ENCODE peak calls at places on chromosome 20, in five cellular contexts. One of them, this sample, is unnamed.

GRCh38 chr20:52681288-52681687 is 290.9 kb upstream of the TSHZ2 start:
- DNase-seq in brain pericyte: no peak
- DNase-seq in activated CD4-positive, CD25-positive, alpha-beta regulatory T cell: no peak
- DNase-seq in DMS153: no peak
- DNase-seq in GM20000: no peak
- DNase-seq in this sample: no peak

GRCh38 chr20:54075322-54075721 is 4.9 kb upstream of the BCAS1 start:
- DNase-seq in GM20000: no peak
- DNase-seq in brain pericyte: no peak
- DNase-seq in activated CD4-positive, CD25-positive, alpha-beta regulatory T cell: no peak
- DNase-seq in DMS153: no peak
- DNase-seq in this sample: no peak

GRCh38 chr20:62860391-62860923 is 1.2 kb downstream of the TCFL5 start:
- DNase-seq in DMS153: no peak
- DNase-seq in brain pericyte: no peak
- DNase-seq in GM20000: no peak
- DNase-seq in activated CD4-positive, CD25-positive, alpha-beta regulatory T cell: no peak
- DNase-seq in this sample: peak; percentile 52

GRCh38 chr20:54067606-54068174 is 2.7 kb downstream of the BCAS1 start:
- DNase-seq in DMS153: no peak
- DNase-seq in brain pericyte: no peak
- DNase-seq in activated CD4-positive, CD25-positive, alpha-beta regulatory T cell: no peak
- DNase-seq in GM20000: no peak
- DNase-seq in this sample: no peak

GRCh38 chr20:1624811-1625690 is 5.2 kb upstream of the SIRPB1 start:
- DNase-seq in DMS153: no peak
- DNase-seq in brain pericyte: no peak
- DNase-seq in activated CD4-positive, CD25-positive, alpha-beta regulatory T cell: no peak
- DNase-seq in GM20000: peak; percentile 1
- DNase-seq in this sample: no peak

GRCh38 chr20:51569815-51570741 is 27.6 kb upstream of the NFATC2 start:
- DNase-seq in activated CD4-positive, CD25-positive, alpha-beta regulatory T cell: no peak
- DNase-seq in brain pericyte: no peak
- DNase-seq in GM20000: no peak
- DNase-seq in DMS153: no peak
- DNase-seq in this sample: no peak

GRCh38 chr20:44495802-44496481 is 20.3 kb downstream of the TTPAL start:
- DNase-seq in brain pericyte: peak; percentile 71
- DNase-seq in GM20000: no peak
- DNase-seq in DMS153: no peak
- DNase-seq in activated CD4-positive, CD25-positive, alpha-beta regulatory T cell: no peak
- DNase-seq in this sample: no peak

GRCh38 chr20:12984069-12984765 is 24.6 kb upstream of the SPTLC3 start:
- DNase-seq in activated CD4-positive, CD25-positive, alpha-beta regulatory T cell: no peak
- DNase-seq in DMS153: no peak
- DNase-seq in brain pericyte: no peak
- DNase-seq in GM20000: no peak
- DNase-seq in this sample: no peak

GRCh38 chr20:53609501-53610445 is 16.1 kb upstream of the ZNF217 start:
- DNase-seq in DMS153: peak; percentile 97
- DNase-seq in brain pericyte: no peak
- DNase-seq in activated CD4-positive, CD25-positive, alpha-beta regulatory T cell: peak; percentile 24
- DNase-seq in GM20000: no peak
- DNase-seq in this sample: no peak

GRCh38 chr20:22717466-22717865 is 133.1 kb upstream of the FOXA2 start:
- DNase-seq in DMS153: no peak
- DNase-seq in brain pericyte: no peak
- DNase-seq in GM20000: no peak
- DNase-seq in activated CD4-positive, CD25-positive, alpha-beta regulatory T cell: no peak
- DNase-seq in this sample: no peak

GRCh38 chr20:48295445-48295903 is 510.2 kb upstream of the SULF2 start:
- DNase-seq in brain pericyte: no peak
- DNase-seq in GM20000: no peak
- DNase-seq in activated CD4-positive, CD25-positive, alpha-beta regulatory T cell: no peak
- DNase-seq in DMS153: no peak
- DNase-seq in this sample: no peak

GRCh38 chr20:50930139-50931047 is 844 bp downstream of the ADNP start:
- DNase-seq in brain pericyte: no peak
- DNase-seq in activated CD4-positive, CD25-positive, alpha-beta regulatory T cell: no peak
- DNase-seq in DMS153: no peak
- DNase-seq in GM20000: no peak
- DNase-seq in this sample: peak; percentile 43

GRCh38 chr20:54323227-54323734 is 115.4 kb downstream of the PFDN4 start:
- DNase-seq in DMS153: no peak
- DNase-seq in activated CD4-positive, CD25-positive, alpha-beta regulatory T cell: no peak
- DNase-seq in GM20000: no peak
- DNase-seq in brain pericyte: no peak
- DNase-seq in this sample: no peak

GRCh38 chr20:23664954-23665353 is 23.9 kb downstream of the CST4 start:
- DNase-seq in DMS153: no peak
- DNase-seq in GM20000: no peak
- DNase-seq in brain pericyte: no peak
- DNase-seq in activated CD4-positive, CD25-positive, alpha-beta regulatory T cell: no peak
- DNase-seq in this sample: no peak

GRCh38 chr20:1376453-1377270 is 16.2 kb downstream of the FKBP1A start:
- DNase-seq in activated CD4-positive, CD25-positive, alpha-beta regulatory T cell: no peak
- DNase-seq in GM20000: peak; percentile 33
- DNase-seq in brain pericyte: no peak
- DNase-seq in DMS153: no peak
- DNase-seq in this sample: no peak

GRCh38 chr20:46939031-46939430 is 44.4 kb downstream of the EYA2 start:
- DNase-seq in DMS153: no peak
- DNase-seq in activated CD4-positive, CD25-positive, alpha-beta regulatory T cell: no peak
- DNase-seq in GM20000: no peak
- DNase-seq in brain pericyte: no peak
- DNase-seq in this sample: no peak

GRCh38 chr20:8601542-8601912 is 467.4 kb upstream of the PLCB4 start:
- DNase-seq in DMS153: no peak
- DNase-seq in brain pericyte: no peak
- DNase-seq in activated CD4-positive, CD25-positive, alpha-beta regulatory T cell: no peak
- DNase-seq in GM20000: peak; percentile 38
- DNase-seq in this sample: no peak

GRCh38 chr20:24730750-24731149 is 218.3 kb upstream of the CST7 start:
- DNase-seq in GM20000: no peak
- DNase-seq in activated CD4-positive, CD25-positive, alpha-beta regulatory T cell: no peak
- DNase-seq in DMS153: no peak
- DNase-seq in brain pericyte: no peak
- DNase-seq in this sample: no peak

GRCh38 chr20:11287156-11287555 is 613.4 kb upstream of the JAG1 start:
- DNase-seq in GM20000: no peak
- DNase-seq in activated CD4-positive, CD25-positive, alpha-beta regulatory T cell: no peak
- DNase-seq in brain pericyte: no peak
- DNase-seq in DMS153: no peak
- DNase-seq in this sample: no peak

GRCh38 chr20:21840991-21841390 is 135.5 kb downstream of the PAX1 start:
- DNase-seq in DMS153: no peak
- DNase-seq in brain pericyte: no peak
- DNase-seq in activated CD4-positive, CD25-positive, alpha-beta regulatory T cell: no peak
- DNase-seq in GM20000: no peak
- DNase-seq in this sample: no peak

GRCh38 chr20:23926526-23926880 is 47.0 kb upstream of the CST5 start:
- DNase-seq in brain pericyte: no peak
- DNase-seq in GM20000: no peak
- DNase-seq in activated CD4-positive, CD25-positive, alpha-beta regulatory T cell: no peak
- DNase-seq in DMS153: no peak
- DNase-seq in this sample: no peak

GRCh38 chr20:326645-327031 is 1.3 kb downstream of the SOX12 start:
- DNase-seq in brain pericyte: no peak
- DNase-seq in GM20000: no peak
- DNase-seq in activated CD4-positive, CD25-positive, alpha-beta regulatory T cell: no peak
- DNase-seq in DMS153: no peak
- DNase-seq in this sample: peak; percentile 46

GRCh38 chr20:63230800-63231268 is 4.9 kb upstream of the BIRC7 start:
- DNase-seq in GM20000: no peak
- DNase-seq in brain pericyte: no peak
- DNase-seq in activated CD4-positive, CD25-positive, alpha-beta regulatory T cell: no peak
- DNase-seq in DMS153: no peak
- DNase-seq in this sample: no peak

GRCh38 chr20:46808565-46808964 is 86.1 kb upstream of the EYA2 start:
- DNase-seq in brain pericyte: no peak
- DNase-seq in activated CD4-positive, CD25-positive, alpha-beta regulatory T cell: no peak
- DNase-seq in DMS153: no peak
- DNase-seq in GM20000: no peak
- DNase-seq in this sample: no peak

GRCh38 chr20:33947709-33948295 is 45.9 kb upstream of the RALY start:
- DNase-seq in activated CD4-positive, CD25-positive, alpha-beta regulatory T cell: no peak
- DNase-seq in DMS153: no peak
- DNase-seq in brain pericyte: no peak
- DNase-seq in GM20000: peak; percentile 42
- DNase-seq in this sample: no peak

GRCh38 chr20:43925215-43925614 is 10.6 kb downstream of the TOX2 start:
- DNase-seq in activated CD4-positive, CD25-positive, alpha-beta regulatory T cell: peak; percentile 15
- DNase-seq in DMS153: no peak
- DNase-seq in GM20000: peak; percentile 43
- DNase-seq in brain pericyte: no peak
- DNase-seq in this sample: no peak

GRCh38 chr20:57678340-57678739 is 31.5 kb downstream of the PMEPA1 start:
- DNase-seq in GM20000: no peak
- DNase-seq in DMS153: no peak
- DNase-seq in activated CD4-positive, CD25-positive, alpha-beta regulatory T cell: no peak
- DNase-seq in brain pericyte: no peak
- DNase-seq in this sample: no peak

GRCh38 chr20:38872036-38872435 is 54.2 kb upstream of the FAM83D start:
- DNase-seq in DMS153: no peak
- DNase-seq in GM20000: no peak
- DNase-seq in activated CD4-positive, CD25-positive, alpha-beta regulatory T cell: no peak
- DNase-seq in brain pericyte: no peak
- DNase-seq in this sample: no peak

GRCh38 chr20:25288291-25289181 is 40.7 kb downstream of the PYGB start:
- DNase-seq in DMS153: no peak
- DNase-seq in GM20000: peak; percentile 85
- DNase-seq in activated CD4-positive, CD25-positive, alpha-beta regulatory T cell: no peak
- DNase-seq in brain pericyte: no peak
- DNase-seq in this sample: no peak

GRCh38 chr20:63847374-63848002 is 13.8 kb upstream of the ABHD16B start:
- DNase-seq in brain pericyte: no peak
- DNase-seq in activated CD4-positive, CD25-positive, alpha-beta regulatory T cell: no peak
- DNase-seq in DMS153: no peak
- DNase-seq in GM20000: no peak
- DNase-seq in this sample: no peak

GRCh38 chr20:57711311-57711712 is 1.5 kb upstream of the PMEPA1 start:
- DNase-seq in activated CD4-positive, CD25-positive, alpha-beta regulatory T cell: no peak
- DNase-seq in brain pericyte: no peak
- DNase-seq in DMS153: no peak
- DNase-seq in GM20000: no peak
- DNase-seq in this sample: no peak

GRCh38 chr20:50561379-50562078 is 51.3 kb downstream of the PTPN1 start:
- DNase-seq in GM20000: no peak
- DNase-seq in DMS153: no peak
- DNase-seq in activated CD4-positive, CD25-positive, alpha-beta regulatory T cell: peak; percentile 52
- DNase-seq in brain pericyte: peak; percentile 75
- DNase-seq in this sample: no peak

GRCh38 chr20:23125625-23126191 is 39.6 kb upstream of the CD93 start:
- DNase-seq in GM20000: no peak
- DNase-seq in DMS153: no peak
- DNase-seq in activated CD4-positive, CD25-positive, alpha-beta regulatory T cell: no peak
- DNase-seq in brain pericyte: no peak
- DNase-seq in this sample: peak; percentile 9

GRCh38 chr20:62358171-62358719 is 8.9 kb downstream of the LAMA5 start:
- DNase-seq in activated CD4-positive, CD25-positive, alpha-beta regulatory T cell: no peak
- DNase-seq in DMS153: no peak
- DNase-seq in GM20000: no peak
- DNase-seq in brain pericyte: no peak
- DNase-seq in this sample: no peak

GRCh38 chr20:46651091-46651962 is at the start of gene SLC13A3:
- DNase-seq in activated CD4-positive, CD25-positive, alpha-beta regulatory T cell: no peak
- DNase-seq in GM20000: no peak
- DNase-seq in brain pericyte: no peak
- DNase-seq in DMS153: no peak
- DNase-seq in this sample: peak; percentile 78

GRCh38 chr20:49482621-49483017 is at the start of gene KCNB1:
- DNase-seq in DMS153: no peak
- DNase-seq in activated CD4-positive, CD25-positive, alpha-beta regulatory T cell: peak; percentile 5
- DNase-seq in GM20000: peak; percentile 77
- DNase-seq in brain pericyte: no peak
- DNase-seq in this sample: no peak

GRCh38 chr20:8020314-8021079 is 936 bp upstream of the TMX4 start:
- DNase-seq in activated CD4-positive, CD25-positive, alpha-beta regulatory T cell: no peak
- DNase-seq in GM20000: peak; percentile 49
- DNase-seq in brain pericyte: no peak
- DNase-seq in DMS153: peak; percentile 22
- DNase-seq in this sample: no peak

GRCh38 chr20:24764825-24765224 is 184.2 kb upstream of the CST7 start:
- DNase-seq in GM20000: no peak
- DNase-seq in activated CD4-positive, CD25-positive, alpha-beta regulatory T cell: no peak
- DNase-seq in DMS153: no peak
- DNase-seq in brain pericyte: no peak
- DNase-seq in this sample: no peak

This sample was measured in C1 segment of cervical spinal cord.